ENCODE peak calls at places on chromosomes 11 and 22, in seven cellular contexts. G is adrenal gland, E is ovary, V is cardiac fibroblast, C is GM12865, S is BE2C, Y is lower lobe of right lung. N is an unnamed sample.

GRCh38 chr11:100576044-100577021 is 110.8 kb upstream of the ARHGAP42 start:
- DNase-seq in G (peak), E (no peak), V (peak), C (peak), S (peak), Y (no peak), N (peak)

GRCh38 chr11:65476632-65477270 is 22.1 kb upstream of the MALAT1 start:
- DNase-seq in G (no peak), E (peak), V (no peak), C (no peak), S (no peak), Y (no peak), N (no peak)

GRCh38 chr11:11975201-11976092 is 33.0 kb downstream of the DKK3 start:
- DNase-seq in G (no peak), E (no peak), V (no peak), C (no peak), S (no peak), Y (no peak), N (no peak)

GRCh38 chr11:102319544-102319943 is 2.3 kb downstream of the BIRC3 start:
- DNase-seq in G (no peak), E (no peak), V (no peak), C (peak), S (no peak), Y (no peak), N (no peak)

GRCh38 chr22:49735411-49736311 is 92.0 kb downstream of the BRD1 start:
- DNase-seq in G (no peak), E (no peak), V (peak), C (no peak), S (no peak), Y (no peak), N (peak)

GRCh38 chr11:48013269-48013901 is 33.0 kb downstream of the PTPRJ start:
- DNase-seq in G (no peak), E (no peak), V (no peak), C (peak), S (no peak), Y (peak), N (peak)

GRCh38 chr11:1155274-1155693 is 2.5 kb upstream of the MUC5AC start:
- DNase-seq in G (no peak), E (no peak), V (no peak), C (no peak), S (no peak), Y (no peak), N (no peak)

GRCh38 chr22:44280665-44281188 is 32.0 kb downstream of the SHISAL1 start:
- DNase-seq in G (no peak), E (no peak), V (no peak), C (no peak), S (no peak), Y (no peak), N (no peak)

GRCh38 chr11:69465236-69466000 is 16.0 kb upstream of the LINC01488 start:
- DNase-seq in G (no peak), E (no peak), V (no peak), C (no peak), S (peak), Y (peak), N (no peak)

GRCh38 chr22:43985532-43985931 is 30.3 kb downstream of the SAMM50 start:
- DNase-seq in G (no peak), E (peak), V (peak), C (no peak), S (no peak), Y (peak), N (peak)

GRCh38 chr11:66344550-66345315 is at the start of gene BRMS1:
- DNase-seq in G (peak), E (peak), V (peak), C (peak), S (peak), Y (peak), N (peak)

GRCh38 chr11:83546371-83546770 is 260.2 kb upstream of the CCDC90B start:
- DNase-seq in G (no peak), E (no peak), V (no peak), C (no peak), S (no peak), Y (no peak), N (no peak)

GRCh38 chr11:102280237-102280833 is 36.9 kb upstream of the BIRC3 start:
- DNase-seq in G (peak), E (no peak), V (no peak), C (no peak), S (no peak), Y (no peak), N (no peak)

GRCh38 chr11:70710192-70710965 is 312.1 kb downstream of the CTTN start:
- DNase-seq in G (no peak), E (no peak), V (no peak), C (no peak), S (no peak), Y (no peak), N (no peak)

GRCh38 chr11:15589070-15589626 is 474.4 kb downstream of the INSC start:
- DNase-seq in G (no peak), E (no peak), V (no peak), C (no peak), S (no peak), Y (no peak), N (no peak)

GRCh38 chr22:50678651-50679521 is 6.3 kb downstream of the SHANK3 start:
- DNase-seq in G (peak), E (peak), V (no peak), C (no peak), S (no peak), Y (no peak), N (no peak)

GRCh38 chr22:20324139-20324516 is 4.3 kb upstream of the DGCR6L start:
- DNase-seq in G (no peak), E (no peak), V (no peak), C (no peak), S (no peak), Y (no peak), N (no peak)

GRCh38 chr11:87628161-87628560 is 547.1 kb downstream of the RAB38 start:
- DNase-seq in G (no peak), E (no peak), V (no peak), C (no peak), S (no peak), Y (no peak), N (no peak)

GRCh38 chr11:4167758-4168157 is 73.2 kb downstream of the RRM1 start:
- DNase-seq in G (no peak), E (no peak), V (no peak), C (no peak), S (no peak), Y (no peak), N (no peak)

GRCh38 chr22:20803696-20804324 is 29.9 kb downstream of the SERPIND1 start:
- DNase-seq in G (peak), E (peak), V (peak), C (peak), S (peak), Y (no peak), N (peak)

GRCh38 chr22:18031670-18032454 is 7.5 kb upstream of the MICAL3 start:
- DNase-seq in G (peak), E (no peak), V (peak), C (no peak), S (peak), Y (no peak), N (peak)

GRCh38 chr11:29293825-29294224 is 723.0 kb downstream of the KCNA4 start:
- DNase-seq in G (no peak), E (no peak), V (peak), C (peak), S (no peak), Y (no peak), N (peak)

GRCh38 chr11:19345848-19346681 is 105.3 kb upstream of the E2F8 start:
- DNase-seq in G (no peak), E (no peak), V (peak), C (no peak), S (no peak), Y (no peak), N (peak)

GRCh38 chr11:31779268-31779879 is 31.7 kb downstream of the PAX6 start:
- DNase-seq in G (no peak), E (no peak), V (no peak), C (no peak), S (no peak), Y (no peak), N (peak)

GRCh38 chr22:32904044-32904443 is 102.5 kb downstream of the TIMP3 start:
- DNase-seq in G (peak), E (no peak), V (peak), C (peak), S (peak), Y (no peak), N (peak)

GRCh38 chr22:31637375-31637937 is 24.6 kb downstream of the PISD start:
- DNase-seq in G (no peak), E (no peak), V (no peak), C (peak), S (no peak), Y (peak), N (no peak)

GRCh38 chr22:43226368-43226979 is 39.5 kb upstream of the TTLL12 start:
- DNase-seq in G (no peak), E (peak), V (peak), C (no peak), S (peak), Y (no peak), N (peak)

GRCh38 chr11:67303132-67303988 is at the start of gene SSH3:
- DNase-seq in G (peak), E (peak), V (peak), C (no peak), S (no peak), Y (peak), N (peak)

GRCh38 chr11:57202282-57202681 is 20.5 kb downstream of the LRRC55 start:
- DNase-seq in G (no peak), E (no peak), V (no peak), C (no peak), S (no peak), Y (no peak), N (no peak)

GRCh38 chr11:103923473-103923931 is 112.9 kb upstream of the DDI1 start:
- DNase-seq in G (no peak), E (no peak), V (no peak), C (no peak), S (no peak), Y (no peak), N (no peak)

GRCh38 chr11:130180491-130180890 is 20.9 kb downstream of the ST14 start:
- DNase-seq in G (peak), E (no peak), V (peak), C (peak), S (no peak), Y (peak), N (peak)

GRCh38 chr11:79419120-79419519 is 21.7 kb downstream of the TENM4 start:
- DNase-seq in G (peak), E (no peak), V (no peak), C (no peak), S (no peak), Y (no peak), N (no peak)

GRCh38 chr22:35258144-35258988 is 1.1 kb downstream of the HMGXB4 start:
- DNase-seq in G (no peak), E (no peak), V (peak), C (peak), S (peak), Y (no peak), N (peak)

GRCh38 chr11:20477418-20478090 is 90.0 kb downstream of the PRMT3 start:
- DNase-seq in G (no peak), E (no peak), V (no peak), C (no peak), S (no peak), Y (no peak), N (no peak)

GRCh38 chr22:48182896-48183805 is 1420.7 kb downstream of the TBC1D22A start:
- DNase-seq in G (no peak), E (no peak), V (no peak), C (no peak), S (no peak), Y (no peak), N (no peak)

GRCh38 chr11:73163638-73164174 is 21.6 kb upstream of the FCHSD2 start:
- DNase-seq in G (no peak), E (no peak), V (no peak), C (no peak), S (no peak), Y (no peak), N (no peak)

GRCh38 chr22:36340621-36341020 is 47.1 kb downstream of the MYH9 start:
- DNase-seq in G (no peak), E (no peak), V (no peak), C (no peak), S (no peak), Y (no peak), N (no peak)

GRCh38 chr11:125141686-125142535 is 22.6 kb upstream of the PKNOX2 start:
- DNase-seq in G (no peak), E (peak), V (peak), C (peak), S (peak), Y (peak), N (peak)
- TF ChIP-seq CTCF in G (peak), E (peak), V (peak), C (peak), S (peak), Y (peak), N (peak)

GRCh38 chr22:29199702-29200400 is 5.8 kb upstream of the EMID1 start:
- DNase-seq in G (no peak), E (no peak), V (no peak), C (no peak), S (no peak), Y (peak), N (no peak)
- H3K4me3 ChIP-seq in G (no peak), E (no peak), V (no peak), C (no peak), S (no peak), Y (no peak), N (no peak)

DNA sequence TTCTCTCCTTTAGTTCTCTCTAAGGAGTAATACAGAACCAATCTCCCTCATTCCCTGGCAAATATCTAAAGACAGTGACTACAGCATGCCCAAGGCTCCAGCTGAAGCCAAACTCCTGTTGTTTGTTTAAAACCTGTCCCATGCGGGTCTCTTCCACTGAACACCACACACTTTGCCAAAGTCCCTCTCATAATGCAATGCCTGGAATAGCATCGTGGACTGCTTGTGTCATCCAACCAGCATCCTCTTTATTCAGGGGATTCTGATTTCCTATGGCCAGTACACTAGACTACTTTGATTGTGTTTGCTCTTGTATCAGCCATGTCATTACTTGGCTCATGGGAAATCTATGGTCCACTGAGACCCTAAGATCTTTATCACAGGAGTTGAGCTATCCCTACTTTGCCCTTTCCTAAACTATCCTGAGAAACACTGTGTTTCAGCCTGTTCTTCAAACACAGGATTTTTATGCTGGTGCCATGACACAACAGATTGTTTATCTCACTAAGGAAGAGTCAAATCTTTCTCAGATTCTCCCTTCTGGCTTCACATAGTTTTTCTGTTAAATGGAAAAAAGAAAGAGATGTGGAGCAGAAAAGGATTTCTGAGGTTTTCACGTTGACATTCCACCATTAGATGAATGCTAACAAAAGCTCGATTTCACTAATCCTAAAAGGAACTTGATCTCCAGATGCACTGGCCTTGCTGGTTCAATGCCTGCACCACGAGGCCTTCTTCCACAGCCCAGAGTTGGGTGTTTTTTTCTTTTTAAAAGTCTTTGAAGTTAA is 15.9 kb upstream of the IRAG1 start:
- DNase-seq in G (no peak), E (no peak), V (no peak), C (no peak), S (no peak), Y (no peak), N (no peak)
- TF ChIP-seq CTCF in G (no peak), E (no peak), V (no peak), C (no peak), S (no peak), Y (no peak), N (no peak)

GRCh38 chr22:40065981-40066380 is 71.2 kb downstream of the FAM83F start:
- DNase-seq in G (no peak), E (no peak), V (no peak), C (no peak), S (no peak), Y (no peak), N (no peak)
- H3K4me3 ChIP-seq in G (no peak), E (no peak), V (no peak), C (no peak), S (no peak), Y (no peak), N (no peak)

GRCh38 chr11:120985718-120986569 is 38.0 kb upstream of the TBCEL start:
- DNase-seq in G (peak), E (peak), V (peak), C (peak), S (peak), Y (peak), N (peak)
- TF ChIP-seq CTCF in G (peak), E (no peak), V (no peak), C (peak), S (peak), Y (peak), N (no peak)

GRCh38 chr22:29056472-29056871 is 5.2 kb downstream of the C22orf31 start:
- DNase-seq in G (no peak), E (no peak), V (no peak), C (no peak), S (no peak), Y (no peak), N (no peak)

GRCh38 chr22:29050457-29050856 is 11.2 kb downstream of the C22orf31 start:
- DNase-seq in G (no peak), E (no peak), V (no peak), C (no peak), S (no peak), Y (no peak), N (no peak)

GRCh38 chr22:29053048-29053702 is 8.5 kb downstream of the C22orf31 start:
- DNase-seq in G (no peak), E (no peak), V (no peak), C (no peak), S (no peak), Y (no peak), N (no peak)

GRCh38 chr22:29054251-29054767 is 7.3 kb downstream of the C22orf31 start:
- DNase-seq in G (no peak), E (no peak), V (no peak), C (no peak), S (no peak), Y (no peak), N (no peak)

DNA sequence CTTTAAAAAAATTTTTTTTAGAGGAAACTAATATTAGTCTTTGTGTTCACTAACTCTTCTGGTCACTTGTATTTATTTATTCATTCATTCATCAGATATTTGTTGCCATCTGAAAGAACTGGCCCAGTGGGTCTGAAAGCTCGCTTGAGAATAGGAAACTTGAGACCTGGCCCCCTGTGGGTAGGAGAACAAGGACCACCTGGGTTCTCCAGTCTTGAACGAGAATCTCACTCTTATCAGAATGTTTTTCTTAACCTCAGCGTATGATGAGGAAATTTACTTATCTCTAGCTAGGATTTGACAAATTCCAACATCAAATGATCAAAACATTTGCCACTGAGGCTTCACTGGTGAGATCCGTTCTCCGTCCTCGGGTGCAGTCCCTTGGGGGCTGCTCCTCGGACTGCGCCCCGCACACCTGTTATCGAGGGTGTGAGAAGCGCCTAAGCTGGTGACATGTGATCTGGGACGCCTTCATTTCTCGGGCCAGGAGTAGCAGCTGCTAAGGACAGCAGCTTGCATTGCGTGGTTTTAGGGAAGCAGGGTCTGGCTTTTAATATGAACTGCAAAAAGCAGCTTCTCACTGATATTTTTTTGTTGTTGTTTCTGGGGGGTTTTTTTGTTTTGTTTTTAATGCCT is 6.3 kb downstream of the C22orf31 start:
- DNase-seq in G (no peak), E (no peak), V (no peak), C (no peak), S (no peak), Y (no peak), N (no peak)
- H3K4me3 ChIP-seq in G (no peak), E (no peak), V (no peak), C (no peak), S (no peak), Y (no peak), N (no peak)

N was measured in fibroblast of pulmonary artery.